ENCODE peak calls at places on chromosomes 12 and 14, in five cellular contexts. B is esophagus squamous epithelium, X is lung, N is lower lobe of right lung, L is adrenal gland. Z is an unnamed sample.

GRCh38 chr12:4082809-4083447 is 190.6 kb upstream of the CCND2 start:
- DNase-seq in X (no peak), N (no peak), L (no peak), B (no peak), Z (no peak)

GRCh38 chr14:48805315-48805714 is 780.9 kb downstream of the RPS29 start:
- DNase-seq in L (no peak), X (no peak), B (no peak), N (peak; percentile 37), Z (no peak)

GRCh38 chr12:97557116-97557515 is 94.5 kb downstream of the RMST start:
- DNase-seq in B (no peak), L (no peak), X (no peak), N (no peak), Z (no peak)

GRCh38 chr12:94566345-94566744 is 84.0 kb downstream of the TMCC3 start:
- DNase-seq in N (no peak), X (no peak), B (no peak), L (peak; percentile 47), Z (peak; percentile 37)

GRCh38 chr14:79426103-79426755 is 785.1 kb downstream of the DIO2 start:
- DNase-seq in B (no peak), L (no peak), N (no peak), X (no peak), Z (no peak)

GRCh38 chr14:55733609-55734008 is 153.6 kb downstream of the KTN1 start:
- DNase-seq in B (no peak), X (no peak), L (no peak), N (no peak), Z (no peak)

GRCh38 chr14:79764288-79764687 is 447.0 kb downstream of the DIO2 start:
- DNase-seq in X (no peak), B (no peak), N (no peak), L (no peak), Z (no peak)

GRCh38 chr14:100733152-100733850 is 6.6 kb downstream of the DLK1 start:
- DNase-seq in L (peak; percentile 47), N (no peak), B (no peak), X (no peak), Z (no peak)

GRCh38 chr12:52677126-52677525 is 3.1 kb downstream of the KRT1 start:
- DNase-seq in X (no peak), B (no peak), L (no peak), N (no peak), Z (no peak)

GRCh38 chr14:69458350-69458749 is 26.2 kb upstream of the PLEKHD1 start:
- DNase-seq in N (no peak), B (no peak), X (no peak), L (no peak), Z (no peak)

GRCh38 chr12:47889040-47889439 is 15.8 kb downstream of the VDR start:
- DNase-seq in X (no peak), N (no peak), L (no peak), B (no peak), Z (no peak)

GRCh38 chr14:101739446-101740141 is 21.9 kb upstream of the PPP2R5C start:
- DNase-seq in N (no peak), L (no peak), B (no peak), X (no peak), Z (no peak)

GRCh38 chr12:3658327-3659163 is 94.4 kb downstream of the CRACR2A start:
- DNase-seq in X (no peak), L (no peak), B (no peak), N (no peak), Z (peak; percentile 57)

GRCh38 chr12:138171-138897 is 71.8 kb downstream of the IQSEC3 start:
- DNase-seq in B (no peak), N (no peak), X (no peak), L (no peak), Z (no peak)

GRCh38 chr12:32089156-32089950 is 17.3 kb upstream of the BICD1 start:
- DNase-seq in L (peak; percentile 84), N (no peak), X (no peak), B (no peak), Z (no peak)

GRCh38 chr14:69004731-69005431 is 25.8 kb upstream of the ACTN1 start:
- DNase-seq in X (no peak), B (no peak), N (no peak), L (no peak), Z (no peak)

GRCh38 chr12:64998327-64999156 is 122.6 kb downstream of the WIF1 start:
- DNase-seq in N (no peak), B (no peak), L (no peak), X (no peak), Z (no peak)

GRCh38 chr12:95102916-95103671 is 29.7 kb upstream of the NR2C1 start:
- DNase-seq in N (no peak), B (no peak), X (no peak), L (no peak), Z (no peak)

GRCh38 chr14:95577875-95578274 is 43.0 kb downstream of the GLRX5 start:
- DNase-seq in X (no peak), N (no peak), B (no peak), L (no peak), Z (no peak)

GRCh38 chr14:89673499-89674225 is 256.6 kb upstream of the FOXN3 start:
- DNase-seq in X (no peak), N (no peak), L (no peak), B (no peak), Z (no peak)

GRCh38 chr14:89185919-89186849 is 230.8 kb downstream of the FOXN3 start:
- DNase-seq in L (peak; percentile 81), X (no peak), N (no peak), B (no peak), Z (no peak)

GRCh38 chr14:102739190-102739469 is 38.1 kb upstream of the TRAF3 start:
- DNase-seq in X (no peak), L (no peak), B (no peak), N (no peak), Z (no peak)

GRCh38 chr12:6058481-6059161 is 65.8 kb downstream of the VWF start:
- DNase-seq in N (no peak), B (no peak), X (no peak), L (no peak), Z (peak; percentile 69)

GRCh38 chr12:6057693-6058092 is 66.8 kb downstream of the VWF start:
- DNase-seq in L (no peak), X (no peak), B (no peak), N (no peak), Z (no peak)

GRCh38 chr12:6061661-6062060 is 62.8 kb downstream of the VWF start:
- DNase-seq in L (no peak), X (no peak), N (no peak), B (no peak), Z (no peak)

GRCh38 chr12:6059221-6059620 is 65.2 kb downstream of the VWF start:
- DNase-seq in B (no peak), X (no peak), N (no peak), L (no peak), Z (no peak)

GRCh38 chr12:6059860-6060565 is 64.5 kb downstream of the VWF start:
- DNase-seq in L (no peak), N (no peak), B (no peak), X (no peak), Z (no peak)
- H3K36me3 ChIP-seq in L (no peaks in the 10 kb centered on the region), N (peaks cover 33% of the 10 kb centered on the region), B (peaks cover 29% of the 10 kb centered on the region), X (peaks cover 15% of the 10 kb centered on the region), Z (no peaks in the 10 kb centered on the region)

GRCh38 chr12:122096014-122096413 is 17.5 kb downstream of the MLXIP start:
- DNase-seq in N (no peak), B (no peak), X (no peak), L (no peak), Z (no peak)

GRCh38 chr12:122090759-122091535 is 12.4 kb downstream of the MLXIP start:
- DNase-seq in X (no peak), B (no peak), L (no peak), N (no peak), Z (no peak)

GRCh38 chr12:122094735-122095561 is 16.4 kb downstream of the MLXIP start:
- DNase-seq in B (no peak), L (no peak), X (no peak), N (no peak), Z (no peak)

GRCh38 chr12:122094261-122094734 is 15.7 kb downstream of the MLXIP start:
- DNase-seq in B (no peak), X (no peak), N (no peak), L (no peak), Z (peak; percentile 9)

DNA sequence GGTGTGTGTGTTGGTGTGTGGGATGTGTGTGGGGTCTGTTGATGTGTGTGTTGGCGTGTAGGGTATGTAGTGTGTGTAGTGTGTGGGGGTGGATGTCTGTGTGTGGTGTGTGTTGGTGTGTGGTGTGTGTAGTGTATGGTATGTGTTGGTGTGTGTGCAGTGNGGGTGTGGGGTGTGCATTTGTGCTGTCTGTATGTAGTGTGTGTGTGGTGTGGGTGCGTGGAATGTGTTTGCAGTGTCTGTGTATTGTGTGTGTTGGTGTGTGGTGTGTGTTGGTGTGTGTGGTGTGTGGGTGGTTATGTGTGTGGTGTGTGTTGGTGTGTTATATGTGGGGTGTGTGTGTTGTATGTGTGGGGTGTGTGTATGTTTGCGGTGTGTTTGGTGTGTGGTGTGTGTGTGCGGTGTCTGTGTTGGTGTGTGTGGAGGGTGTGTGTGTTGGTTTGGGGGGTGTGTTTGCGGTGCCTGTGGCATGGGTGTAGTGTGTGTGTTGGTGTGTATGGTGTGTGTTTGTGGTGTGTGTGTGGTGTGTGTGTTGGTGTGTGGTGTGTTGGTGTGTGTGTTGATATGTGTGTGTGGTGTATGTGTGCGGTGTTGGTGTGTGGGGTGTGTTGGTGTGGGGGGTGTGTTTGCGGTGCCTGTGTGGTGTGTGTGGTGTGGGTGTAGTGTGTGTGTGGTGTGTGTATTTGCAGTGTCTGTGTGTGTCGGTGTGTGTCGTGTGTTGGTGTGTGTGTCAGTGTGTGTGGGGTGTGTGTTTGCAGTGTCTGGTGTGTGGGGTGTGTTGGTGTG is 14.7 kb downstream of the MLXIP start:
- DNase-seq in N (no peak), L (no peak), B (no peak), X (no peak), Z (peak; percentile 25)
- H3K4me1 ChIP-seq in N (peaks cover 71% of the 10 kb centered on the region), L (peaks cover 73% of the 10 kb centered on the region), B (peaks cover 20% of the 10 kb centered on the region), X (peaks cover 44% of the 10 kb centered on the region), Z (peaks cover 4% of the 10 kb centered on the region)

DNA sequence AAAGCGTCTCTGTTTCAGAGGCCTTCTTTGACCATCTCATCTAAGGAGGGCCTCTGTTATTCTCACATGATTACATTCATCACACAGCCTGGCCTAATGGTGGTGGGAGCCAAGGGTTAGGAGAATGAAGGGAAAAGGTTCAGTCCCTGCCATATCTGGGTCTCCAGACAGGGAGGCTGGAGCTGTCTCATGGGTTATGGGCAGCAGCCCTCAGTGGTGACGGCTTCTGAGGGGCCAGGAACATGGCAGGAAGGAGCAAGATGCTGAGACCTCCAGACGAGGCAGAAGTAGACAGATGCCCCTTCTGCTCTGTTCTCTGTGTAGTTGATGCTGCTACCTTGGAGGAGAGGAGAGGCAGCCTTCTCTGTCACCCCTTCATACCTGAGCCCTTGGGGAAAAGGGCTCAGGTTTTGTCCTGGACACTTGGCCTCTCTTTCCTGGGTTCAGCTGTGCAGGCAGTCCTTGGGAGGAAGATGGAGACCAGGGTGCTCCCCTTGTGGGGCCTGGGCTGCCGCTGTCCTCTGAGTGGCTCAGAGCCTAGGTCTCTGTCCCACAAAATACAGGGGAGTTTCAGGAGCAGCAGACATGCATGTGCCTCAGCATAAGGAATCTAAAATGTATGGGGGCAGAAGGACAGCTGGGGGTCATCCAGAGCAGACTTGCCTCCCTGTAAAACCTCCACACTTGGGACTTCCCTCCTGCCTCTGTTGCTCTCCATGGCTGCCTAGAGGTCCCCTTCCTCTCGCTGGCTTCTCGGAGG is 3.6 kb downstream of the IFI27L2 start:
- DNase-seq in N (no peak), B (no peak), X (no peak), L (peak; percentile 21), Z (peak; percentile 10)
- H3K27ac ChIP-seq in N (no peak overlapping the region), B (no peak overlapping the region), X (no peak overlapping the region), L (no peak overlapping the region), Z (no peak overlapping the region)

DNA sequence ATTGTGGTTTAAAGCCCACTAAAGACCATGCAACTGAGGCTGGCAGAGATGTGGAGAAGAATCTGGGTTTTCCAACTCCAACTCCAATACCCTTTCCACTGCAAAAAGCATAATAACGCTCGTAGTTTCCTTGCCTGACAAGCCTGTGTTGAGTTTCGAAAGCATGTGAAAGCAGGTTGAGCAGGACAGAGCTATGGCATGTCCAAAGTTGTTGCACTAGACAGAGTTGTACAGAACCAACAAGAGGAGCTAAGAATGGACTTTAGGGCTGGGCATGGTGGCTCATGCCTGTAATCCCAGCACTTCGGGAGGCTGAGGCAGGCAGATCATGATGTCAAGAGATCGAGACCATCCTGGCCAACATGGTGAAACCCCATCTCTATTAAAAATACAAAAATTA is 572.0 kb upstream of the TBX3 start:
- DNase-seq in L (no peak), X (no peak), B (no peak), N (no peak), Z (no peak)
- H3K36me3 ChIP-seq in L (no peaks in the 10 kb centered on the region), X (no peaks in the 10 kb centered on the region), B (no peaks in the 10 kb centered on the region), N (no peaks in the 10 kb centered on the region), Z (no peaks in the 10 kb centered on the region)